ENCODE peak calls at places on chromosomes 16 and 17, in seven cellular contexts. E is hepatocyte, B is adrenal gland, J is tibial artery, I is stomach, K is foreskin fibroblast, C is right lobe of liver. Z is an unnamed sample.

GRCh38 chr17:29862127-29862526 is 67.9 kb downstream of the SSH2 start:
- DNase-seq in K (no peak), I (no peak), E (no peak), J (no peak), C (no peak), B (no peak), Z (no peak)

GRCh38 chr16:9823510-9823909 is 358.7 kb downstream of the GRIN2A start:
- DNase-seq in I (no peak), B (no peak), C (no peak), K (no peak), J (no peak), E (no peak), Z (no peak)

GRCh38 chr16:89847930-89848297 is 19.6 kb downstream of the SPIRE2 start:
- DNase-seq in E (no peak), K (no peak), B (no peak), I (no peak), J (no peak), C (no peak), Z (peak; percentile 32)

GRCh38 chr16:26987631-26988030 is 79.1 kb upstream of the C16orf82 start:
- DNase-seq in K (peak; percentile 89), I (no peak), B (no peak), J (no peak), E (no peak), C (no peak), Z (no peak)

GRCh38 chr16:340370-341091 is 12.0 kb downstream of the AXIN1 start:
- DNase-seq in C (no peak), I (no peak), E (no peak), B (no peak), K (no peak), J (no peak), Z (no peak)

GRCh38 chr17:44417553-44417952 is 28.1 kb upstream of the ITGA2B start:
- DNase-seq in B (peak; percentile 56), C (no peak), I (no peak), K (peak; percentile 70), E (no peak), J (no peak), Z (no peak)

GRCh38 chr17:33038740-33039139 is 47.1 kb downstream of the SPACA3 start:
- DNase-seq in C (no peak), B (peak; percentile 44), E (peak; percentile 61), I (no peak), K (no peak), J (no peak), Z (no peak)

GRCh38 chr17:64355536-64356303 is 34.9 kb downstream of the PECAM1 start:
- DNase-seq in K (peak; percentile 50), J (no peak), C (no peak), I (no peak), B (no peak), E (no peak), Z (no peak)

GRCh38 chr17:909642-910323 is 69.8 kb downstream of the NXN start:
- DNase-seq in C (no peak), K (peak; percentile 86), B (no peak), I (no peak), E (no peak), J (no peak), Z (no peak)

GRCh38 chr17:63703029-63703428 is 3.1 kb upstream of the LIMD2 start:
- DNase-seq in B (no peak), C (peak; percentile 31), E (no peak), J (no peak), K (no peak), I (no peak), Z (no peak)

GRCh38 chr16:5917436-5917835 is 819.8 kb upstream of the EEF2KMT start:
- DNase-seq in E (no peak), K (no peak), C (no peak), B (no peak), I (no peak), J (no peak), Z (no peak)

GRCh38 chr16:56987692-56988091 is 1.7 kb upstream of the NLRC5 start:
- DNase-seq in B (no peak), C (no peak), E (no peak), J (no peak), I (no peak), K (no peak), Z (no peak)

GRCh38 chr16:56988948-56989945 is at the start of gene NLRC5:
- DNase-seq in J (peak; percentile 89), C (peak; percentile 91), I (peak; percentile 92), B (peak; percentile 93), K (peak; percentile 81), E (peak; percentile 90), Z (peak; percentile 85)

GRCh38 chr16:56988161-56988947 is 1.0 kb upstream of the NLRC5 start:
- DNase-seq in K (no peak), E (no peak), I (no peak), B (peak; percentile 25), C (peak; percentile 46), J (no peak), Z (no peak)

GRCh38 chr16:56990407-56991286 is 1.3 kb downstream of the NLRC5 start:
- DNase-seq in C (peak; percentile 27), I (no peak), K (no peak), J (peak; percentile 12), E (no peak), B (peak; percentile 3), Z (no peak)

DNA sequence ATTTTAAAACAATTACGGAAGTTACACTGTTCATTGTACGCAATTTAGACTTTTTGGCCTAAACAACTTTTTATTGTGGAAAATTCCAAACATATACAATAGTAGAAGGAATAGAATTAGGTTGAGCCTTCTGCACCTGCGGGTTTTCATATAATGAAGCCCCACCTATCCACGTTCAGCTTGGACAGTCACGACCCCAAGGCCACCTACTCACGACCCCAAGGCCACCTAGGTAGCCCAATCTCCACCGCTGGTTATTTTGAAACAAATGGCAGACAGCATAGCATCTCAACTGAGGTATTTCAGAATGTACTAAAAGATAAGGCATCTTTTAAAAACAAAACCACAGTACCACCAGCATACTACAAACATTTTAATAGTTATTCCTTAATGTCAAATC is 631 bp downstream of the NLRC5 start:
- DNase-seq in E (no peak), I (no peak), K (no peak), C (peak; percentile 24), J (no peak), B (peak; percentile 8), Z (no peak)
- H3K4me3 ChIP-seq in E (peak overlapping the region; percentile 74), I (peak overlapping the region; percentile 87), K (peak overlapping the region; percentile 50), C (peak overlapping the region; percentile 76), J (peak overlapping the region; percentile 70), B (peak overlapping the region; percentile 98), Z (peak overlapping the region; percentile 95)

GRCh38 chr17:2830678-2831077 is 34.4 kb downstream of the RAP1GAP2 start:
- DNase-seq in C (no peak), K (no peak), J (no peak), I (no peak), E (no peak), B (no peak), Z (no peak)
- TF ChIP-seq CTCF in C (no peak), K (no peak), J (no peak), I (no peak), E (no peak), B (no peak), Z (no peak)

GRCh38 chr16:79687249-79687768 is 86.8 kb upstream of the MAF start:
- DNase-seq in J (no peak), K (no peak), I (no peak), E (peak; percentile 10), C (no peak), B (no peak), Z (no peak)

GRCh38 chr16:79690159-79690558 is 89.6 kb upstream of the MAF start:
- DNase-seq in E (no peak), K (no peak), I (no peak), J (no peak), C (no peak), B (no peak), Z (no peak)

GRCh38 chr16:79685871-79686270 is 85.3 kb upstream of the MAF start:
- DNase-seq in C (no peak), J (no peak), E (no peak), I (no peak), K (no peak), B (no peak), Z (no peak)

DNA sequence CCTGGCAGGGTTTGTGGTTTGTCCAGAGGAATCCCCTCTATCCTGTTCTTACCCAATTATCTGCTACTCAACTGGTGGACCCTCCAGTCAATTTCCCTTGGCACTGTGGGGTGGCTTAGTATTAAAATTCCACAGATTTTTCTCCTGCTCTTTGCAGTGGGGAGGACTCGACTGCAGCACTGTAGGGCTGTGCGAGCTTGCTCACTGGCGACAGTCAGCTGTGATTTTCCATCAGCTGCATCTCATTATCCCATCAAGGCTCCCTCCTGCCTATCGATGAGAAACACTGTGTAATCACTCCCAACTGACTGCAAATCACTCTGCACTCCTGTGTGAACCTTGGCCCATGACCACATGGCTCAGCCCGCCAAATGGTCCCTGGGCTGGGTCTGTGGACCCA is 90.5 kb upstream of the MAF start:
- DNase-seq in J (no peak), K (no peak), B (no peak), I (no peak), C (no peak), E (no peak), Z (no peak)
- H3K4me3 ChIP-seq in J (no peak overlapping the region), K (no peak overlapping the region), B (no peak overlapping the region), I (no peak overlapping the region), C (no peak overlapping the region), E (no peak overlapping the region), Z (no peak overlapping the region)

GRCh38 chr17:31446195-31446967 is 54.9 kb downstream of the RAB11FIP4 start:
- DNase-seq in E (no peak), B (no peak), C (no peak), J (no peak), K (no peak), I (no peak), Z (no peak)
- TF ChIP-seq CTCF in E (no peak), B (no peak), C (no peak), J (no peak), K (peak; percentile 12), I (no peak), Z (peak; percentile 23)

DNA sequence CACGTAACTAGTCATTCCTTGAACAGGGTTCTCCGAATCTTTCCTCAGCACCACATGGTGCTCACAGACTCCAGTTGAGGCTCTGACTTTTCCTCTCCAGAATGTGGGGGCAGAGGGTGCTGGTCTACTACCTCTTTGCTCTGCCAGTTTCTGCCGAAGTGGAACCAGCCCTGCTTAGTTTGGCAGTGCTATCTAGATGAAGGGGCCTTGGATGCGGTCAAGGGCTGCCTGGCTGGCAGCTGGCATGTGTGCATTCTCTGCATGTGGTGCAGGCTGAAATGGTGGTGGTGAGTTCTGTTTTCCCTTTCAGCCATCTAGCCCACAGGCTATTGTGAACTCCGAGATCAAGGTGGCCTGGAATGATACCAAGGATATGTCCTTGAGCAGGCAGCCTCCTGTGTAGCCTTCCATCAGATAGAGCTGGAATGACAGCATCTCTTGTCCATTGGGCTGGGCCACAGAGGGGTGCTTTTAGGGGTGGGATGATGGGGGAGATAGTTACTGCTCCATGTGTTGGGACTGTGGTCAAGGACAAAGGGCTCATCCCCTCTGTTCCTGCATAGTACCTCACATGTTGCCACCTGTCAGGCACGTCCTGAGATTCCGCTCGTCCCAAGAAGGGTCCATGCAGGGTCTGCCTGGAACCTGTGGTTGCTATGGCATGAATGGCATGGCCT is 2.0 kb downstream of the DYNLL2 start:
- DNase-seq in C (no peak), I (no peak), B (peak; percentile 38), J (no peak), K (no peak), E (no peak), Z (no peak)
- H3K4me3 ChIP-seq in C (peak overlapping the region; percentile 98), I (peak overlapping the region; percentile 99), B (peak overlapping the region; percentile 72), J (peak overlapping the region; percentile 83), K (peak overlapping the region; percentile 83), E (peak overlapping the region; percentile 99), Z (peak overlapping the region; percentile 98)

GRCh38 chr16:75714661-75715060 is 11.6 kb downstream of the CPHXL start:
- DNase-seq in J (no peak), K (no peak), E (no peak), I (no peak), C (no peak), B (no peak), Z (no peak)

GRCh38 chr16:75710344-75710743 is 9.1 kb upstream of the DUXB start:
- DNase-seq in B (no peak), I (no peak), K (no peak), E (no peak), C (no peak), J (no peak), Z (no peak)
- TF ChIP-seq CTCF in B (no peak), I (no peak), K (no peak), E (no peak), C (no peak), J (no peak), Z (no peak)

Z was measured in left ventricle myocardium inferior.